ENCODE peak calls at places on chromosomes 16 and 17, in seven cellular contexts. K is fibroblast of pulmonary artery, M is NCI-H345, N is neural crest cell, R is BJ, G is pancreas, Z is AG08396. E is an unnamed sample.

GRCh38 chr17:16512011-16512410 is 20.0 kb upstream of the LRRC75A start:
- DNase-seq in K (no peak), R (no peak), M (peak), N (no peak), G (no peak), Z (no peak), E (no peak)

GRCh38 chr16:88790312-88791150 is 5.5 kb upstream of the PIEZO1 start:
- DNase-seq in N (no peak), R (no peak), K (no peak), G (peak), Z (no peak), M (no peak), E (peak)

GRCh38 chr17:8872036-8872704 is 4.7 kb upstream of the PIK3R6 start:
- DNase-seq in R (no peak), N (no peak), Z (no peak), K (no peak), G (no peak), M (no peak), E (no peak)

GRCh38 chr16:11424118-11424460 is 78.8 kb downstream of the RMI2 start:
- DNase-seq in Z (no peak), R (no peak), G (no peak), K (no peak), M (no peak), N (no peak), E (no peak)

GRCh38 chr16:89018605-89019158 is 41.7 kb upstream of the CBFA2T3 start:
- DNase-seq in Z (no peak), G (peak), N (no peak), K (no peak), R (no peak), M (no peak), E (no peak)

GRCh38 chr16:16974192-16974591 is 496.6 kb downstream of the XYLT1 start:
- DNase-seq in M (no peak), Z (no peak), G (no peak), K (no peak), N (no peak), R (no peak), E (no peak)

GRCh38 chr16:30697264-30698138 is 1.5 kb upstream of the SRCAP start:
- DNase-seq in Z (peak), K (no peak), N (no peak), G (no peak), R (no peak), M (peak), E (no peak)

GRCh38 chr17:9241371-9241712 is 220.0 kb downstream of the NTN1 start:
- DNase-seq in M (no peak), N (no peak), K (no peak), Z (peak), G (no peak), R (no peak), E (no peak)

GRCh38 chr17:76147211-76148014 is 6.4 kb upstream of the FOXJ1 start:
- DNase-seq in G (no peak), R (no peak), Z (no peak), M (peak), N (no peak), K (peak), E (no peak)

GRCh38 chr17:28131592-28131991 is 89.1 kb downstream of the NLK start:
- DNase-seq in K (peak), N (no peak), G (no peak), R (peak), Z (no peak), M (no peak), E (no peak)

GRCh38 chr17:78991017-78991783 is 11.5 kb upstream of the LGALS3BP start:
- DNase-seq in R (no peak), N (no peak), Z (no peak), K (no peak), M (no peak), G (peak), E (no peak)

GRCh38 chr17:44911133-44912001 is 3.9 kb downstream of the GFAP start:
- DNase-seq in N (peak), G (peak), M (peak), Z (peak), K (peak), R (no peak), E (peak)

GRCh38 chr17:67615736-67616135 is 102.0 kb upstream of the NOL11 start:
- DNase-seq in K (no peak), G (no peak), Z (no peak), R (no peak), M (no peak), N (no peak), E (no peak)

GRCh38 chr17:77042688-77043330 is 98.0 kb upstream of the SEC14L1 start:
- DNase-seq in K (no peak), N (no peak), R (no peak), M (peak), Z (no peak), G (no peak), E (no peak)

GRCh38 chr17:45346255-45347015 is 29.6 kb upstream of the MAP3K14 start:
- DNase-seq in K (peak), M (no peak), N (no peak), R (no peak), Z (no peak), G (peak), E (no peak)

GRCh38 chr16:46974352-46974751 is 878 bp upstream of the DNAJA2 start:
- DNase-seq in Z (peak), M (peak), N (no peak), K (no peak), R (no peak), G (no peak), E (peak)

GRCh38 chr16:69861276-69862030 is 89.7 kb upstream of the CLEC18A start:
- DNase-seq in K (peak), G (no peak), Z (peak), M (no peak), N (no peak), R (peak), E (no peak)

GRCh38 chr17:4483012-4483840 is 15.5 kb upstream of the SPNS2 start:
- DNase-seq in K (no peak), R (no peak), N (no peak), Z (no peak), G (peak), M (no peak), E (no peak)

GRCh38 chr16:6193718-6194117 is 1096.1 kb upstream of the EEF2KMT start:
- DNase-seq in Z (no peak), R (no peak), K (peak), M (no peak), N (peak), G (no peak), E (no peak)

GRCh38 chr17:17269926-17270773 is 10.9 kb downstream of the COPS3 start:
- DNase-seq in K (no peak), M (no peak), R (no peak), Z (no peak), N (peak), G (no peak), E (peak)

GRCh38 chr16:273547-274421 is 2.0 kb downstream of the RGS11 start:
- DNase-seq in R (no peak), Z (no peak), N (no peak), G (peak), M (no peak), K (no peak), E (no peak)

GRCh38 chr16:56747486-56748045 is 17.6 kb downstream of the NUP93 start:
- DNase-seq in M (no peak), G (no peak), Z (no peak), N (no peak), R (no peak), K (peak), E (no peak)

GRCh38 chr17:78794399-78794798 is 12.3 kb upstream of the CYTH1 start:
- DNase-seq in G (no peak), K (no peak), M (no peak), R (no peak), Z (no peak), N (no peak), E (no peak)

GRCh38 chr17:27386206-27387075 is 69.8 kb upstream of the KSR1 start:
- DNase-seq in M (no peak), Z (no peak), G (no peak), K (no peak), N (no peak), R (no peak), E (no peak)

GRCh38 chr16:54027126-54027922 is 259.3 kb downstream of the IRX3 start:
- DNase-seq in Z (peak), N (no peak), K (peak), R (peak), G (no peak), M (no peak), E (no peak)

GRCh38 chr16:82824408-82824807 is 197.6 kb downstream of the CDH13 start:
- DNase-seq in M (no peak), K (no peak), R (no peak), N (no peak), G (no peak), Z (no peak), E (no peak)

GRCh38 chr16:12146966-12147365 is 170.4 kb downstream of the SNX29 start:
- DNase-seq in R (no peak), G (no peak), K (no peak), M (no peak), Z (no peak), N (no peak), E (no peak)

GRCh38 chr17:42659079-42659931 is at the start of gene TUBG2:
- DNase-seq in R (no peak), Z (peak), M (peak), K (peak), N (peak), G (peak), E (peak)

GRCh38 chr16:51389881-51390280 is 238.8 kb upstream of the SALL1 start:
- DNase-seq in K (no peak), G (no peak), M (no peak), N (no peak), R (no peak), Z (no peak), E (no peak)